ENCODE peak calls at places on chromosome 17, in seven cellular contexts. J, K, A, Q, O, U and T are unnamed samples.

GRCh38 chr17:66240630-66241029 is 11.4 kb upstream of the APOH start:
- DNase-seq in K (no peak), U (no peak), A (no peak), Q (no peak), J (no peak), O (no peak), T (no peak)

GRCh38 chr17:48619821-48620496 is 4.9 kb upstream of the HOXB8 start:
- DNase-seq in J (no peak), Q (no peak), O (no peak), K (no peak), U (no peak), A (no peak), T (no peak)

GRCh38 chr17:15513058-15513858 is 45.8 kb upstream of the CDRT4 start:
- DNase-seq in U (no peak), Q (no peak), A (no peak), O (no peak), J (no peak), K (no peak), T (no peak)

GRCh38 chr17:8420041-8420934 is 15.4 kb upstream of the NDEL1 start:
- DNase-seq in U (peak), K (peak), A (no peak), Q (no peak), O (peak), J (no peak), T (no peak)

GRCh38 chr17:8140413-8141029 is 11.7 kb downstream of the PER1 start:
- DNase-seq in U (no peak), K (peak), A (no peak), O (no peak), J (no peak), Q (no peak), T (no peak)

GRCh38 chr17:52419256-52419655 is 260.7 kb upstream of the CA10 start:
- DNase-seq in K (no peak), A (no peak), J (no peak), O (peak), Q (no peak), U (no peak), T (no peak)

GRCh38 chr17:13728751-13729150 is 127.0 kb upstream of the HS3ST3A1 start:
- DNase-seq in Q (no peak), O (no peak), U (no peak), K (no peak), A (no peak), J (no peak), T (no peak)

GRCh38 chr17:12250973-12251372 is 230.3 kb downstream of the MAP2K4 start:
- DNase-seq in O (no peak), Q (no peak), U (no peak), J (no peak), K (no peak), A (no peak), T (no peak)

GRCh38 chr17:48990882-48991357 is 6.3 kb upstream of the IGF2BP1 start:
- DNase-seq in O (no peak), U (peak), Q (no peak), J (no peak), K (no peak), A (no peak), T (no peak)

GRCh38 chr17:19370493-19370960 is 7.8 kb upstream of the MAPK7 start:
- DNase-seq in A (no peak), K (no peak), Q (no peak), J (no peak), O (no peak), U (no peak), T (peak)

GRCh38 chr17:55261311-55261710 is 3.4 kb upstream of the HLF start:
- DNase-seq in Q (no peak), A (no peak), U (no peak), O (no peak), K (no peak), J (no peak), T (no peak)

GRCh38 chr17:38510424-38511125 is 82.3 kb downstream of the ARHGAP23 start:
- DNase-seq in O (peak), A (peak), J (no peak), Q (no peak), K (peak), U (peak), T (peak)

GRCh38 chr17:61635913-61636432 is 45.0 kb upstream of the NACA2 start:
- DNase-seq in J (peak), K (peak), U (peak), A (no peak), Q (no peak), O (peak), T (no peak)

GRCh38 chr17:75364078-75364477 is 41.4 kb downstream of the GRB2 start:
- DNase-seq in J (no peak), Q (no peak), A (no peak), K (no peak), U (no peak), O (no peak), T (no peak)

GRCh38 chr17:66580601-66581385 is 254.1 kb upstream of the CACNG5 start:
- DNase-seq in O (no peak), K (peak), U (peak), Q (no peak), J (no peak), A (no peak), T (no peak)

GRCh38 chr17:61221597-61222471 is 177.8 kb upstream of the TBX2 start:
- DNase-seq in U (no peak), K (no peak), O (no peak), A (no peak), Q (no peak), J (no peak), T (no peak)

GRCh38 chr17:48322060-48322459 is 108.0 kb downstream of the SKAP1 start:
- DNase-seq in U (no peak), O (no peak), K (no peak), A (no peak), Q (no peak), J (no peak), T (no peak)

GRCh38 chr17:35051183-35051578 is 12.3 kb downstream of the RFFL start:
- DNase-seq in O (peak), A (peak), Q (no peak), J (no peak), K (no peak), U (peak), T (no peak)

GRCh38 chr17:44115585-44116415 is 7.6 kb downstream of the HDAC5 start:
- DNase-seq in J (no peak), O (no peak), A (no peak), Q (no peak), K (peak), U (peak), T (no peak)

GRCh38 chr17:63881935-63882601 is at the start of gene GH2:
- DNase-seq in K (peak), U (peak), O (peak), J (no peak), A (peak), Q (no peak), T (peak)

GRCh38 chr17:82152556-82153294 is 54.7 kb upstream of the FASN start:
- DNase-seq in A (no peak), J (no peak), O (no peak), Q (no peak), U (no peak), K (no peak), T (no peak)

GRCh38 chr17:53472586-53472985 is 350.1 kb upstream of the KIF2B start:
- DNase-seq in J (no peak), Q (no peak), A (no peak), K (no peak), O (no peak), U (no peak), T (no peak)

GRCh38 chr17:72136692-72137550 is 16.1 kb downstream of the SOX9 start:
- DNase-seq in O (no peak), A (no peak), U (no peak), Q (no peak), J (no peak), K (no peak), T (no peak)

GRCh38 chr17:39151680-39152058 is 232 bp upstream of the PLXDC1 start:
- DNase-seq in J (no peak), U (no peak), K (no peak), Q (no peak), O (no peak), A (no peak), T (no peak)

GRCh38 chr17:36532435-36532975 is 2.2 kb downstream of the MYO19 start:
- DNase-seq in K (no peak), A (no peak), Q (no peak), O (no peak), U (no peak), J (no peak), T (no peak)

GRCh38 chr17:43559161-43559816 is 13.1 kb upstream of the ETV4 start:
- DNase-seq in U (no peak), Q (no peak), A (no peak), J (no peak), K (no peak), O (peak), T (no peak)

GRCh38 chr17:9071016-9071415 is 49.7 kb downstream of the NTN1 start:
- DNase-seq in A (no peak), Q (no peak), O (no peak), J (no peak), K (no peak), U (no peak), T (no peak)

GRCh38 chr17:67096609-67097008 is 52.3 kb downstream of the CACNG1 start:
- DNase-seq in K (no peak), O (no peak), U (no peak), Q (no peak), A (no peak), J (no peak), T (no peak)

GRCh38 chr17:68871447-68871846 is 83.7 kb downstream of the ABCA8 start:
- DNase-seq in J (no peak), K (no peak), A (no peak), U (no peak), O (no peak), Q (no peak), T (no peak)

GRCh38 chr17:1124896-1125774 is 54.6 kb downstream of the ABR start:
- DNase-seq in U (no peak), J (no peak), K (no peak), A (no peak), Q (no peak), O (no peak), T (no peak)

GRCh38 chr17:33234930-33235685 is 58.0 kb downstream of the ASIC2 start:
- DNase-seq in Q (no peak), U (peak), O (no peak), A (no peak), K (peak), J (no peak), T (no peak)

GRCh38 chr17:18315498-18316360 is 636 bp downstream of the SMCR8 start:
- DNase-seq in Q (no peak), K (no peak), U (no peak), O (no peak), A (no peak), J (no peak), T (no peak)

GRCh38 chr17:13001991-13002615 is 15.7 kb downstream of the ELAC2 start:
- DNase-seq in U (no peak), O (no peak), Q (no peak), A (no peak), J (no peak), K (no peak), T (no peak)

GRCh38 chr17:35931794-35932419 is 1.3 kb upstream of the RDM1 start:
- DNase-seq in Q (no peak), J (no peak), O (no peak), A (no peak), U (no peak), K (no peak), T (no peak)

GRCh38 chr17:70332356-70332755 is 163.0 kb downstream of the KCNJ2 start:
- DNase-seq in O (no peak), J (no peak), K (no peak), A (no peak), Q (no peak), U (no peak), T (no peak)

GRCh38 chr17:67435122-67435521 is 58.0 kb downstream of the PITPNC1 start:
- DNase-seq in O (peak), Q (no peak), U (no peak), K (no peak), J (no peak), A (no peak), T (no peak)

GRCh38 chr17:65609749-65610148 is 48.3 kb upstream of the AXIN2 start:
- DNase-seq in K (no peak), U (no peak), O (no peak), J (no peak), A (no peak), Q (no peak), T (no peak)

GRCh38 chr17:61405686-61406542 is 6.3 kb downstream of the TBX2 start:
- DNase-seq in O (no peak), Q (no peak), A (peak), J (no peak), K (peak), U (no peak), T (no peak)

GRCh38 chr17:64092111-64092510 is 37.8 kb downstream of the ERN1 start:
- DNase-seq in A (no peak), J (no peak), O (no peak), K (no peak), U (no peak), Q (no peak), T (no peak)

DNA sequence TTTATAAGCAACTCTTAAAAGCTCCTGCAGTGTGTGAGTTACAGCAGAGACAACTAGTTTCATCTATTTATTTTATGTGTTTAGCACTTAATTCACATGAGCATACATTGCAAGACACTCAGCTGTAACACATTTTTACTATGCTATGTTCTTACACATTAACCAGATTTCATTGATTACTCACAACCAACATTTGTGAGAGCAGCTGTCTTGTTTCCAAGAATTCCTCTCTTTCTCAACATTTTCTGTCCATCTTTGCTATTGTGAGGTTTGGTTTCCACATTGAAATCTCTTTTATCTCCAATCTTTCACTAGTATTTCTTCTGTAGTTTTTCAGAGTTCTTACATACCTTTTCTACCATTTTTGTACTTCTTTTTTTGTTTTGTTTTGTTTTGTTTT is 51.2 kb downstream of the COPRS start:
- DNase-seq in Q (no peak), K (no peak), J (no peak), A (no peak), O (no peak), U (no peak), T (no peak)
- TF ChIP-seq TAF1 in Q (no peak), K (no peak), J (no peak), A (no peak), O (no peak), U (no peak), T (no peak)

DNA sequence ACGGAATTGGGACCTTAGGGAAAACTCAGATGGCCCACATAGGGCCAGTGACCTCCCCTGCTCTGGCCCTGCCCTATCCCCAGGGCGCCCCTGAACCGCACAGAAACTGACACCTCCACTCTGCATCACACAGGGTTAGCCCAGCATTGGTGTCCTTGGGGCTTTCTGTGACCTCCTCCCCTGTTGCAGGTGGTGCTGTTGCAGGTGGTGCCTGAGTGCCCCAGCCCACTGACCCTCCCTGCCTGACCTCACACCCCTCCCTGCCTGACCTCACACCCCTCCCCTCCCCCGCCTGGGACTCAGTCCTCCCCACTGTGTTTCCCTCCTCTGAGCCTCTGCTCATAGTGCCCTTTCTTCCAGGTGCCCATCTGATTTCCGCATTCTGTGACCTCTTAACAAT is 21.4 kb downstream of the TNFRSF13B start:
- DNase-seq in A (no peak), U (no peak), O (no peak), Q (no peak), K (no peak), J (no peak), T (no peak)
- TF ChIP-seq TAF1 in A (no peak), U (no peak), O (no peak), Q (no peak), K (no peak), J (no peak), T (no peak)

DNA sequence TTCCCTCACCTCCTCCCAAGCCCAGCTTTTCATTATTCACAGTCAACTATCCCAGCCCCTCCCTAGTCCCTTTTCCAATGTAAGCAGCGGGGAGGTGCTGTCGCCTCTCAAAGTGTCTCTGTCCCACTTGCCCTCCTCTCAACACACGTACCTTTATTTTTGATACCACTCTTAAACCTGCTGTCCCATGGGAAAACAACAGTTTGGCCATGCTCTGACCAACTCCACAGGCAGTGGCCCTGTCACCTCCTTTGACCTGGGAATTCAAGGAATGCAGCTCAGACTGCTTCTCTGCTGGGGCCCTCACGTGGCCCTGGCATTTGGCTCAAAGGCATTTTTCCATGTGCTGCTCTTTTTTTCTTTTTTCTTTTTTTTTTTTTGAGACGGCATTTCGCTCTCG is 4.2 kb downstream of the LYRM9 start:
- DNase-seq in U (no peak), K (no peak), A (no peak), J (no peak), Q (peak), O (peak), T (no peak)
- TF ChIP-seq TAF1 in U (no peak), K (no peak), A (no peak), J (no peak), Q (peak), O (no peak), T (no peak)

DNA sequence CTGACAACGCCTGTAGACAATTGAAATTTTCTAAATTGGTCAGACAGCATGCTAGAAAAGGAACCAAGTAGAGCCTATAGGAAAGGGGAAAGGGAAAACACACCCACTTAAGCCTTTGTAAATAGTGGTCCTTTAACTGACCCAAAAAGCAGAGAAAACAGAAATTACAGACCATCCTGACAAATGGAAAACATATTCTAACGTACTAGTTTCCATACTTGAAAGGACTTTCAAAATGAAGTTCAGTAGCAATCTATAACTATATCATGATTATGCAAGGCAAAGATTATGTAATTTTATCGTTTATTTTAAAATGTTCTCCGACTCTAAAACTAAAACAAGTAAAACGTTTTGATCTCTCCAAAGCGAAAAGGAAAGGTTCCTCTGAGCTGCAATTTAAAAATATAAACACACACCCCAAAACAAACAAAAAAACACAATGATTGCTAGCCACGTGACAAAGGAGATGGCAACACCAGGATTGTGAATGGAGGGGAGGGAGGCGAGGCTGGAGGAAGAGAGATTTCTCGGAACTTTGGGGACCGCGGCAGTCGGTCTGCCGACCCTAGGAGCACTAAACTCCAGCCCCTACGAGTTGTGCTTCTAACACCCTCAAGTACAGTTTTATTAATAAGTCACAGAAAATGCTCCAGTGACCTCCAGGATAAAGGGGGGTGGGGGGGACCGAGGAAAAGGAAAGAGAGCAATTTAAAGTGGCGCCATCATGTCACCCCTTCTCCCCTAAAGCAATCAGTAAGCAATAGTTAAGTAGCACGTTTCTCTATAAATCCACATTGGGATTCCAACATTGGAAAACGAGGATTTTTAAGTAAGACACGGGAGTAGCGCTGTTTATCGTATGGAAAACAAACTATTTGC is 1.7 kb downstream of the KANSL1 start:
- DNase-seq in K (peak), A (no peak), J (no peak), O (peak), Q (no peak), U (peak), T (peak)
- TF ChIP-seq TAF1 in K (no peak), A (no peak), J (peak), O (no peak), Q (peak), U (peak), T (no peak)

GRCh38 chr17:50207792-50208567 is 6.5 kb upstream of the COL1A1 start:
- DNase-seq in K (no peak), O (no peak), Q (no peak), A (no peak), U (no peak), J (no peak), T (peak)

GRCh38 chr17:50208611-50209061 is 7.2 kb upstream of the COL1A1 start:
- DNase-seq in U (peak), K (no peak), J (no peak), Q (no peak), O (no peak), A (no peak), T (no peak)

GRCh38 chr17:50210249-50211225 is 9.1 kb upstream of the COL1A1 start:
- DNase-seq in K (peak), A (no peak), Q (peak), U (peak), O (peak), J (no peak), T (no peak)

GRCh38 chr17:50209133-50209471 is 7.7 kb upstream of the COL1A1 start:
- DNase-seq in Q (no peak), A (no peak), O (no peak), U (no peak), K (no peak), J (no peak), T (no peak)

GRCh38 chr17:50209472-50210248 is 8.2 kb upstream of the COL1A1 start:
- DNase-seq in U (no peak), Q (no peak), K (peak), A (no peak), J (no peak), O (no peak), T (no peak)
- TF ChIP-seq TAF1 in U (no peak), Q (peak), K (peak), A (no peak), J (no peak), O (no peak), T (no peak)

DNA sequence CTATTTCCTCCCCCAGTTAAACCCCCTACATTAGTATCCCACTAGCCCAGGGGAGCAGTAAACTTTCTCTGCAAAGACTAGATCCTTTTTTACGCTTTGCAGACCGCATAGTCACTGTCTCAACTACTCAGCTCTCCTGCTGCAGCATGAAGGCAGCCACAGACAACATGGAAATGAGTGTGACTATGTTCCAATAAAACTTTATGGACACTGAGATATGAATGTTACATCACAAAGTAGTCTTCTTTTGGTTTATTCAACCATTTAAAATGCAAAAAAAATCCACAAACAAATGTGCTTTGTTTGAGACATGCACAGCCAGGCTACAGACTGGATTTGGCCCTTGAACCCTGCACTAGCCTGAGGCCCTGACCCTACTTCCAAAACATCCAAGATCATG is 1.9 kb upstream of the RNASEK start:
- DNase-seq in O (no peak), J (no peak), U (no peak), Q (no peak), K (no peak), A (no peak), T (no peak)
- TF ChIP-seq TAF1 in O (no peak), J (no peak), U (no peak), Q (no peak), K (no peak), A (no peak), T (no peak)